ENCODE peak calls at places on chromosomes 7 and 10, in ten cellular contexts. One of them, this sample, is unnamed.

GRCh38 chr7:55059006-55059405 is 40.2 kb downstream of the EGFR start:
- DNase-seq in transverse colon: no peak
- DNase-seq in tibial artery: no peak
- DNase-seq in psoas muscle: no peak
- DNase-seq in fibroblast of lung: no peak
- DNase-seq in heart left ventricle: no peak
- DNase-seq in AG04450: no peak
- DNase-seq in kidney epithelial cell: no peak
- DNase-seq in HCT116: no peak
- DNase-seq in AG04449: no peak
- DNase-seq in this sample: no peak

GRCh38 chr10:95445223-95445836 is 115.8 kb downstream of the SORBS1 start:
- DNase-seq in kidney epithelial cell: no peak
- DNase-seq in tibial artery: peak; percentile 95
- DNase-seq in heart left ventricle: peak; percentile 86
- DNase-seq in psoas muscle: peak; percentile 89
- DNase-seq in AG04450: peak; percentile 11
- DNase-seq in transverse colon: peak; percentile 69
- DNase-seq in fibroblast of lung: peak; percentile 72
- DNase-seq in AG04449: peak; percentile 10
- DNase-seq in HCT116: peak; percentile 51
- DNase-seq in this sample: no peak

GRCh38 chr7:113197274-113197673 is 78.9 kb upstream of the SMIM30 start:
- DNase-seq in heart left ventricle: no peak
- DNase-seq in fibroblast of lung: peak; percentile 84
- DNase-seq in transverse colon: no peak
- DNase-seq in tibial artery: no peak
- DNase-seq in AG04450: peak; percentile 51
- DNase-seq in kidney epithelial cell: peak; percentile 14
- DNase-seq in HCT116: no peak
- DNase-seq in psoas muscle: no peak
- DNase-seq in AG04449: peak; percentile 52
- DNase-seq in this sample: no peak

GRCh38 chr7:149854611-149855367 is 16.6 kb downstream of the ZNF862 start:
- DNase-seq in tibial artery: no peak
- DNase-seq in AG04449: peak; percentile 5
- DNase-seq in psoas muscle: no peak
- DNase-seq in kidney epithelial cell: no peak
- DNase-seq in fibroblast of lung: peak; percentile 51
- DNase-seq in heart left ventricle: peak; percentile 71
- DNase-seq in AG04450: no peak
- DNase-seq in HCT116: peak; percentile 36
- DNase-seq in transverse colon: peak; percentile 71
- DNase-seq in this sample: no peak

GRCh38 chr10:71952745-71953144 is 11.4 kb upstream of the CHST3 start:
- DNase-seq in heart left ventricle: no peak
- DNase-seq in AG04450: no peak
- DNase-seq in tibial artery: no peak
- DNase-seq in fibroblast of lung: no peak
- DNase-seq in AG04449: no peak
- DNase-seq in kidney epithelial cell: no peak
- DNase-seq in transverse colon: no peak
- DNase-seq in psoas muscle: no peak
- DNase-seq in HCT116: no peak
- DNase-seq in this sample: no peak

GRCh38 chr10:85168287-85168686 is 839.9 kb downstream of the CCSER2 start:
- DNase-seq in fibroblast of lung: no peak
- DNase-seq in psoas muscle: no peak
- DNase-seq in tibial artery: no peak
- DNase-seq in transverse colon: no peak
- DNase-seq in AG04449: no peak
- DNase-seq in HCT116: no peak
- DNase-seq in heart left ventricle: no peak
- DNase-seq in AG04450: no peak
- DNase-seq in kidney epithelial cell: no peak
- DNase-seq in this sample: no peak

GRCh38 chr7:94510582-94511456 is 1.2 kb downstream of the CASD1 start:
- DNase-seq in transverse colon: no peak
- DNase-seq in AG04450: no peak
- DNase-seq in kidney epithelial cell: no peak
- DNase-seq in fibroblast of lung: peak; percentile 30
- DNase-seq in heart left ventricle: peak; percentile 35
- DNase-seq in tibial artery: peak; percentile 72
- DNase-seq in psoas muscle: peak; percentile 68
- DNase-seq in HCT116: no peak
- DNase-seq in AG04449: no peak
- DNase-seq in this sample: peak; percentile 59

GRCh38 chr7:11228515-11228914 is 254.8 kb downstream of the PHF14 start:
- DNase-seq in HCT116: no peak
- DNase-seq in kidney epithelial cell: no peak
- DNase-seq in AG04449: no peak
- DNase-seq in transverse colon: peak; percentile 67
- DNase-seq in AG04450: no peak
- DNase-seq in heart left ventricle: peak; percentile 76
- DNase-seq in fibroblast of lung: peak; percentile 81
- DNase-seq in psoas muscle: peak; percentile 89
- DNase-seq in tibial artery: peak; percentile 85
- DNase-seq in this sample: no peak

GRCh38 chr10:86941991-86942421 is 15.4 kb downstream of the MMRN2 start:
- DNase-seq in heart left ventricle: no peak
- DNase-seq in fibroblast of lung: no peak
- DNase-seq in transverse colon: no peak
- DNase-seq in HCT116: no peak
- DNase-seq in kidney epithelial cell: no peak
- DNase-seq in tibial artery: no peak
- DNase-seq in psoas muscle: no peak
- DNase-seq in AG04449: no peak
- DNase-seq in AG04450: no peak
- DNase-seq in this sample: no peak

GRCh38 chr7:134851141-134851540 is 71.7 kb downstream of the CALD1 start:
- DNase-seq in psoas muscle: no peak
- DNase-seq in heart left ventricle: no peak
- DNase-seq in AG04449: no peak
- DNase-seq in HCT116: no peak
- DNase-seq in transverse colon: no peak
- DNase-seq in AG04450: no peak
- DNase-seq in kidney epithelial cell: no peak
- DNase-seq in fibroblast of lung: no peak
- DNase-seq in tibial artery: no peak
- DNase-seq in this sample: no peak

DNA sequence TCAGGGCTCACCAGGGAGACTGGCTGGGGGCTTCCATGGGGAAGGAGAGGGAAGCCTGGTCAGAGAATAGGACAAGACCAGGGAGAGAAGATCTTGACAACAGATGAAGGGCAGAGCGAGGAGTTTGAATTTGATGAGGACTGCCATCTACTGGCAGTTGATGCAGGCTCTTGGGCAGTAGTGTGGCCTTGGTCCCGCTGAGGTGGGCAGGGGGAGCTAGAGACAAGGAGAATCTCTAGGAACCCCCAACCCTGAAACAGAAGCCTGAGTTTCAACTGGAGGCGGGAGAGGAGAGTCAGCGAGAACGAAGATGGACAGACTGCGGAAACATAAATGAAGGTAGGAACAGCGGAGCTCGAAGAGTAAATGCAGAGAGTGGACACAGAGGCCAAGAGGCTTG is 81.0 kb downstream of the PPP1R3C start:
- DNase-seq in kidney epithelial cell: no peak
- DNase-seq in transverse colon: no peak
- DNase-seq in AG04450: peak; percentile 34
- DNase-seq in heart left ventricle: peak; percentile 52
- DNase-seq in HCT116: peak; percentile 16
- DNase-seq in tibial artery: no peak
- DNase-seq in fibroblast of lung: peak; percentile 90
- DNase-seq in AG04449: no peak
- DNase-seq in psoas muscle: no peak
- DNase-seq in this sample: peak; percentile 55
- TF ChIP-seq CTCF in kidney epithelial cell: peak; percentile 82
- TF ChIP-seq CTCF in transverse colon: no peak
- TF ChIP-seq CTCF in AG04450: peak; percentile 89
- TF ChIP-seq CTCF in heart left ventricle: peak; percentile 39
- TF ChIP-seq CTCF in HCT116: peak; percentile 97
- TF ChIP-seq CTCF in tibial artery: peak; percentile 34
- TF ChIP-seq CTCF in fibroblast of lung: peak; percentile 99
- TF ChIP-seq CTCF in AG04449: peak; percentile 79
- TF ChIP-seq CTCF in psoas muscle: peak; percentile 59
- TF ChIP-seq CTCF in this sample: no peak

DNA sequence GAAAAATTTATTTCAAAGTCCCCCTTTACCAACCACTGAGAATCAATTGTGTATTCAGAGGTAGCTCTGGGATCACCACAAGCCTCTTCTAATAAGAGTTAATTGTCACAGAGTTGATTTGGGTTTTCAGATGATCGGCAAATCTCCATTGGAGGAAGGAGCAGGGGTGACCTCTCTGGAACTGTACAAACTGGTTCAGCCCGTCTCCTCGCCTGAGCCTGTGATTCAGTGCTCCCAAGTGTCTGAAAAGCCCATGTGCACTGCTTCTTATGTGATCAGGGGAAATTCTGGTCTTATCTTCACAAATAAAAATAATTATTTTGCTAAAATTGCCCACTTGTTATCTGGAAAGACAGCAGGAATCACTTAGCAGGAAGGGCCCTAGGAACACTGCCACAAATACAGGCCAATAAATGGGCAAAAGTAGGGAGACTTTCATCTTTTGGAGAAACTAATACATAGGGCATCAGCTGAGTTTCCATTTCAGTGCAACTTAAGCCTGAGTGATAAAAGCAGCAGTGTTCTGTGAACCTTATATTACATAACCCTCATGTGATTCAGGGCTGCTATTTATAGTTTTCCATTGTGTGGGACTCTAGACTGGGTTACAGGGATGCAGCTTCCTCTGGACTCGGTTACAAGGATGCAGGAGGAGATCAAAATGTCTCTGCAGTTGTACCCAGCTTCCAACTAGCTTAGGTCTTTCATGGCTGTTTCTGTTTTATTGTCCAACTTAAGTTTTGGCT is 32.3 kb downstream of the CDK1 start:
- DNase-seq in fibroblast of lung: peak; percentile 40
- DNase-seq in tibial artery: no peak
- DNase-seq in kidney epithelial cell: no peak
- DNase-seq in transverse colon: no peak
- DNase-seq in psoas muscle: no peak
- DNase-seq in AG04450: no peak
- DNase-seq in AG04449: no peak
- DNase-seq in HCT116: no peak
- DNase-seq in heart left ventricle: no peak
- DNase-seq in this sample: no peak
- TF ChIP-seq CTCF in fibroblast of lung: no peak
- TF ChIP-seq CTCF in tibial artery: no peak
- TF ChIP-seq CTCF in kidney epithelial cell: no peak
- TF ChIP-seq CTCF in transverse colon: no peak
- TF ChIP-seq CTCF in psoas muscle: no peak
- TF ChIP-seq CTCF in AG04450: no peak
- TF ChIP-seq CTCF in AG04449: no peak
- TF ChIP-seq CTCF in HCT116: no peak
- TF ChIP-seq CTCF in heart left ventricle: no peak
- TF ChIP-seq CTCF in this sample: no peak

DNA sequence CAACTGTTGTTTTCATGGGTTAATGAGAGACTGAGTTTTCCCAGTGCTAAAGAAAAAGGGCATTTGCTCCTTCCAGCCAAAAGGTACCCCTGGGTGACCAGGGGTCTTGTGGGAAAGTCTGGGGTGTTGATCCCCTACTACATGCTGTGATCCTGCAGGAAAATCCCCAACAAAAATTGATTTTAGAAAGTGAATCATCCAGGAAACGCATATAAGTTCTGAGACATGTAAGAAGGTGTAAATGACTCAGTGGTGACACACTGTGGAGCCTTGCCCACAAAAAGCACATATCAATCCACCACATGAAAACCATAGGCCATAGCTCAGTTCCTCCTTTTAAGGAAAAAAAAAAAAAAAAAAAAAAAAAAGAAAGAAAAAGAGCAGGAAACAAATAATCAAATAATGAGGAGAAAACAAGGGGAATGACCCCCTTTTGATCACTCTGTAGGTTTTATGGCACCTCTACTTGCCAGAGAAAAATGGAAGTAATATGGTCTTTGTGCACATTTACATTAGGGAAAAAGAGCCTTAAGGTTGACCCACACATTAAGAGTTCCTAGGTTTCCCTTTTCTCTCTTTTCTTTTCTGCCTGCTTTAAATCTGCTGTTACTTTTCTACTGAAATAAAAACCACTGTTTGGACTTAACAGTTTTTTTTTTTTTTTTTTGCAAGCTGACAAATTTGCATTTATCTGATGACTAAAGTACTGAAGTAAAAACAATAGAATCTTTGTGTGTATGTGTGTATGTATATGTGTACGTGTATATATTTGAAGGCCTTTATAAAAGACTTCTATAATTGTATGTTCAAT is 386.0 kb downstream of the KIF20B start:
- DNase-seq in kidney epithelial cell: peak; percentile 26
- DNase-seq in tibial artery: no peak
- DNase-seq in heart left ventricle: no peak
- DNase-seq in fibroblast of lung: peak; percentile 81
- DNase-seq in AG04450: no peak
- DNase-seq in HCT116: peak; percentile 98
- DNase-seq in psoas muscle: no peak
- DNase-seq in AG04449: no peak
- DNase-seq in transverse colon: no peak
- DNase-seq in this sample: no peak
- TF ChIP-seq CTCF in kidney epithelial cell: no peak
- TF ChIP-seq CTCF in tibial artery: no peak
- TF ChIP-seq CTCF in heart left ventricle: no peak
- TF ChIP-seq CTCF in fibroblast of lung: no peak
- TF ChIP-seq CTCF in AG04450: no peak
- TF ChIP-seq CTCF in HCT116: no peak
- TF ChIP-seq CTCF in psoas muscle: no peak
- TF ChIP-seq CTCF in AG04449: no peak
- TF ChIP-seq CTCF in transverse colon: no peak
- TF ChIP-seq CTCF in this sample: no peak

GRCh38 chr10:58647366-58647765 is 134.7 kb downstream of the BICC1 start:
- DNase-seq in AG04449: no peak
- DNase-seq in heart left ventricle: no peak
- DNase-seq in fibroblast of lung: no peak
- DNase-seq in kidney epithelial cell: no peak
- DNase-seq in tibial artery: no peak
- DNase-seq in HCT116: no peak
- DNase-seq in transverse colon: no peak
- DNase-seq in psoas muscle: no peak
- DNase-seq in AG04450: no peak
- DNase-seq in this sample: no peak

GRCh38 chr10:58644311-58644710 is 131.6 kb downstream of the BICC1 start:
- DNase-seq in psoas muscle: no peak
- DNase-seq in fibroblast of lung: no peak
- DNase-seq in AG04450: no peak
- DNase-seq in AG04449: no peak
- DNase-seq in transverse colon: no peak
- DNase-seq in tibial artery: no peak
- DNase-seq in kidney epithelial cell: no peak
- DNase-seq in HCT116: no peak
- DNase-seq in heart left ventricle: no peak
- DNase-seq in this sample: no peak

GRCh38 chr10:58643029-58643428 is 130.4 kb downstream of the BICC1 start:
- DNase-seq in psoas muscle: no peak
- DNase-seq in heart left ventricle: no peak
- DNase-seq in AG04450: no peak
- DNase-seq in fibroblast of lung: no peak
- DNase-seq in kidney epithelial cell: no peak
- DNase-seq in AG04449: no peak
- DNase-seq in tibial artery: no peak
- DNase-seq in transverse colon: no peak
- DNase-seq in HCT116: no peak
- DNase-seq in this sample: no peak

GRCh38 chr10:58647770-58648169 is 135.1 kb downstream of the BICC1 start:
- DNase-seq in HCT116: no peak
- DNase-seq in fibroblast of lung: no peak
- DNase-seq in psoas muscle: no peak
- DNase-seq in transverse colon: no peak
- DNase-seq in heart left ventricle: no peak
- DNase-seq in AG04449: no peak
- DNase-seq in AG04450: no peak
- DNase-seq in tibial artery: no peak
- DNase-seq in kidney epithelial cell: no peak
- DNase-seq in this sample: no peak

GRCh38 chr10:58645762-58646161 is 133.1 kb downstream of the BICC1 start:
- DNase-seq in psoas muscle: no peak
- DNase-seq in HCT116: no peak
- DNase-seq in heart left ventricle: no peak
- DNase-seq in transverse colon: no peak
- DNase-seq in AG04450: no peak
- DNase-seq in AG04449: no peak
- DNase-seq in tibial artery: no peak
- DNase-seq in kidney epithelial cell: no peak
- DNase-seq in fibroblast of lung: peak; percentile 63
- DNase-seq in this sample: no peak
- TF ChIP-seq CTCF in psoas muscle: no peak
- TF ChIP-seq CTCF in HCT116: no peak
- TF ChIP-seq CTCF in heart left ventricle: no peak
- TF ChIP-seq CTCF in transverse colon: no peak
- TF ChIP-seq CTCF in AG04450: no peak
- TF ChIP-seq CTCF in AG04449: no peak
- TF ChIP-seq CTCF in tibial artery: no peak
- TF ChIP-seq CTCF in kidney epithelial cell: no peak
- TF ChIP-seq CTCF in fibroblast of lung: no peak
- TF ChIP-seq CTCF in this sample: no peak

This sample was measured in glutamatergic neuron.